ENCODE peak calls at places on chromosomes 11 and 22, in six cellular contexts. H, G, O, C, N and W are unnamed samples.
A peak's percentile ranks its signal among the peaks of the same experiment; 100 is the strongest.

GRCh38 chr11:15944460-15944859 is 411.9 kb downstream of the SOX6 start:
- DNase-seq in N (no peak), C (no peak), G (no peak), H (no peak), O (peak; percentile 60), W (peak; percentile 10)

GRCh38 chr22:19429950-19430889 is 1.3 kb downstream of the HIRA start:
- DNase-seq in N (peak; percentile 15), O (no peak), H (peak; percentile 29), C (peak; percentile 65), G (peak; percentile 79), W (peak; percentile 71)

GRCh38 chr22:32909561-32910348 is 108.2 kb downstream of the TIMP3 start:
- DNase-seq in O (no peak), N (no peak), H (no peak), G (no peak), C (no peak), W (no peak)

GRCh38 chr11:92136792-92137191 is 87.8 kb upstream of the FAT3 start:
- DNase-seq in N (no peak), O (no peak), C (no peak), H (no peak), G (peak; percentile 13), W (no peak)

GRCh38 chr22:36279219-36279666 is 26.3 kb downstream of the APOL1 start:
- DNase-seq in N (no peak), H (no peak), G (no peak), O (no peak), C (no peak), W (no peak)

GRCh38 chr11:110053848-110054414 is 39.3 kb upstream of the ZC3H12C start:
- DNase-seq in O (no peak), C (no peak), N (no peak), H (no peak), G (no peak), W (no peak)

GRCh38 chr11:34366522-34366921 is 8.7 kb upstream of the ABTB2 start:
- DNase-seq in H (no peak), G (no peak), O (no peak), N (no peak), C (no peak), W (peak; percentile 53)

GRCh38 chr11:68889948-68890446 is 13.6 kb downstream of the MRPL21 start:
- DNase-seq in C (peak; percentile 94), O (peak; percentile 91), N (peak; percentile 50), G (peak; percentile 74), H (peak; percentile 54), W (peak; percentile 42)

GRCh38 chr22:50640857-50641647 is 13.1 kb upstream of the ARSA start:
- DNase-seq in N (no peak), O (no peak), H (no peak), C (no peak), G (no peak), W (no peak)

GRCh38 chr11:121754603-121755002 is 301.8 kb upstream of the SORL1-AS1 start:
- DNase-seq in O (peak; percentile 82), H (no peak), C (no peak), N (no peak), G (no peak), W (no peak)

GRCh38 chr11:112784323-112785073 is 176.7 kb upstream of the NCAM1 start:
- DNase-seq in C (peak; percentile 65), G (peak; percentile 72), N (peak; percentile 67), O (peak; percentile 86), H (peak; percentile 83), W (peak; percentile 92)

GRCh38 chr22:37390075-37390474 is 37.2 kb downstream of the ELFN2 start:
- DNase-seq in C (no peak), H (no peak), G (no peak), O (no peak), N (no peak), W (no peak)

GRCh38 chr11:73464347-73464746 is 88.1 kb downstream of the RELT start:
- DNase-seq in N (no peak), C (peak; percentile 26), G (no peak), O (no peak), H (peak; percentile 79), W (no peak)

GRCh38 chr11:127994736-127995135 is 592.6 kb downstream of the ETS1 start:
- DNase-seq in H (no peak), C (peak; percentile 64), O (no peak), N (no peak), G (no peak), W (peak; percentile 72)

GRCh38 chr22:35352214-35353111 is 28.4 kb upstream of the HMOX1 start:
- DNase-seq in C (no peak), G (no peak), O (peak; percentile 93), H (peak; percentile 57), N (peak; percentile 65), W (no peak)

GRCh38 chr11:13288375-13289029 is 10.9 kb downstream of the BMAL1 start:
- DNase-seq in C (peak; percentile 35), O (no peak), H (no peak), G (no peak), N (no peak), W (no peak)

GRCh38 chr11:1948389-1948788 is 1.3 kb downstream of the MRPL23 start:
- DNase-seq in N (peak; percentile 25), H (no peak), C (no peak), G (no peak), O (no peak), W (no peak)

GRCh38 chr11:1952806-1953482 is 5.8 kb downstream of the MRPL23 start:
- DNase-seq in G (no peak), C (no peak), O (peak; percentile 13), H (no peak), N (peak; percentile 10), W (no peak)

GRCh38 chr11:1949922-1950321 is 2.8 kb downstream of the MRPL23 start:
- DNase-seq in N (no peak), G (no peak), C (no peak), O (no peak), H (no peak), W (no peak)

GRCh38 chr11:1949302-1949701 is 2.2 kb downstream of the MRPL23 start:
- DNase-seq in H (no peak), N (no peak), G (no peak), C (no peak), O (peak; percentile 5), W (no peak)

DNA sequence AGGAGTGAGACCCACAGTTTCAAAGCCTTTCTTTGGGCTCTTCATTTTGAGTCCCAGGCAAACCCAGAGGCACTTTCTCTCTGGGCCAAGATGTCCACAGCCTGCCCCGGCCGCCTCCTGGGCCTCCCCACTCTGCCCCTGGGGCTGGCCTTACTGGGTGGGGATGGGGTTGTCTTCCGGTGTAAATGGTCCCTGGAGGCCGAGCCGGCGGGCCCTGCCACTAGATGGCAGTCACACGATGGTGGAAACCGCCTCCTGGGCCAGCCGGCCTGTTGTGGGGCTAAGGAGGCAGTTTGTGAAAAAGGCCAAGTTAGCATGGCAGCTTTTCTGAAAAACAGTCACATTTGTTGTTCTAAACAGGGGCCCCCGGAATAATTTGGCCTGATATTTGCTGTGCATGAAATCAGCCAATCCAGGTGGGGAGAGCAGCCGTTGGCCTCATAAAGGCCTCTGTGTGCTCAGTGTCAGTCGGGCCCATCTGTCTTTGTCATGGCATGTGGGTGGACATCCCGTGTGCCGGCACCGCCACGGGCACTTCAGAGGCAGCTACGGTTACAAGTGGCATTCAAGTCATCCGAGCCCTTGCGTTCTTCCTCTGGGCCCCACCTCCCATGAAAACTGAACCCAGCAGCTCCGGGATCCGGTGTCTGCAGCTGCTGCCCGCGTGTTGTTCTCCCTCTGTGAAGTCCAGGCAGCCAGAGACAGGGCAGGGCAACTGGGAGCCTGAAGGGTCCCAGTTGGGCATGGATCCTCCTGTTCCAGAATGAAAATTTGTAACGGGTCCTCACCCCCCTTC is 6.6 kb downstream of the MRPL23 start:
- DNase-seq in N (peak; percentile 62), C (no peak), G (no peak), O (peak; percentile 25), H (no peak), W (no peak)
- TF ChIP-seq CTCF in N (peak; percentile 20), C (no peak), G (no peak), O (no peak), H (no peak), W (no peak)

DNA sequence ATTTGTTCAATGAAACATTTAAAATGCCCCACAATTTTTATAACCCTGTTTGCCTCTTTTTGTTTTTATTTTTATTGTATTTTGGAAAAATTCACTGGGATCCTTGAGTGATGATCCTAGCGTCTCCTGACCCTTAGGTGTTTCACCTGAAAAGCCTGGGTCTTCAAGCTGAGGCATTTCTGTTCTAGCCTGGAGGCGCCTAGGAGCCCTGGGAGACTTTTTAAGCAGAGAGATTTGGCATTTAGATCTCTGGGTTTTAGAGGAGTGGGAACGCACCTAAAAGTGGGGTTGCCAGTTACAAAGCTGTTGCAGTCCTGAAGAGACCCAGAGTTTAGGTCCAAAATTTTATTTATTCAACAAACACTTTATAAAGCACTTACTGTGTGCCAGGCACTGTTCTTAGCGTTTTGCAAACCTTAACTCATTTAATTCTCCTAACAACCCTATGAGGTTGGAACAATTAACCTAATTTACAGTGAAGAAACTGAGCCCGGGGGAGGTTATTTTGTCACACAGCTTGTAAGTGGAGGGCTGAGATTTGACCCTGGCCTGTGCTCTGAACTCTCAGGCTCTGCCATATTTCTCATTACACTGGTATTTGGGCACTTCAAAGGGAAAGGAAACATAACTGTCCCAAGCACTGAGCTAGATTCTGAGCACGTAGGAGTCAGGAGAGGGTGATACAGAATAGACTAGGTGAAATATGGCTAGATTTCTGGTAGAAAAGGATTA is 834 bp upstream of the FADS1 start:
- DNase-seq in O (no peak), H (no peak), C (no peak), N (no peak), G (no peak), W (no peak)
- H3K4me3 ChIP-seq in O (no peak overlapping the region), H (peak overlapping the region; percentile 59), C (peak overlapping the region; percentile 76), N (peak overlapping the region; percentile 75), G (peak overlapping the region; percentile 18), W (peak overlapping the region; percentile 83)

GRCh38 chr22:44601725-44602124 is 100.3 kb upstream of the PRR5 start:
- DNase-seq in O (no peak), H (no peak), C (no peak), G (no peak), N (no peak), W (no peak)
- TF ChIP-seq CTCF in O (no peak), H (no peak), C (no peak), G (no peak), N (no peak), W (no peak)

GRCh38 chr11:69985331-69985653 is 92.8 kb upstream of the ANO1 start:
- DNase-seq in G (no peak), N (no peak), O (no peak), H (no peak), C (no peak), W (no peak)

GRCh38 chr11:69982675-69983570 is 95.2 kb upstream of the ANO1 start:
- DNase-seq in H (no peak), C (no peak), O (no peak), N (no peak), G (no peak), W (no peak)

GRCh38 chr11:69983571-69983877 is 94.6 kb upstream of the ANO1 start:
- DNase-seq in C (no peak), H (no peak), G (no peak), N (no peak), O (no peak), W (no peak)

GRCh38 chr11:69984457-69985261 is 93.5 kb upstream of the ANO1 start:
- DNase-seq in C (no peak), G (no peak), O (no peak), H (peak; percentile 23), N (no peak), W (no peak)

DNA sequence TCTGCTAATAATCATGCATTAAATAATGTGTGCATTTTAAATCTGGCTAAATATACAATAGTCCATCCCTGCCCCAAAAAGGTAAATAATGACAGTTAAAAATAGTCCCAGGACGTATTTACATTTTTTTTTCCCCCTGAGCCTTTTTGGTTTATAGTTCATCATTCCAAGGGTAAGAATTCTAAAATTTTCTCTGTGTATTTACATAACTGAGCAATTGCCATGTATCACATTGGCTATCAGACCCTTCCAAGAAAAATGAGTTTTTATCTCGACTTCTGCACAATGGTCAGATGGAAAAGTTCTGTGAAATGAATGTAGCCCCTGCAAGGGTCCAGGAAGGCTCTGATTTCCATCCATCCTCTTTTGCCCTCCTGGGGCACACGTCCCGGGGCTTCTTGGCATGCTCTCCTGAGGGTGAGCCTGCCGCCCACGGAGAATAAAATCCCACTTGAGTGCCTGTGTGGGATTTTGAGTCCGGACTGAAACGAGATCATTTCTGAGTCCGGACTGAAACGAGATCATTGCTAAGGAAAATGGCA is 94.1 kb upstream of the ANO1 start:
- DNase-seq in G (no peak), C (no peak), O (no peak), N (no peak), H (no peak), W (no peak)
- H3K4me3 ChIP-seq in G (no peak overlapping the region), C (no peak overlapping the region), O (no peak overlapping the region), N (no peak overlapping the region), H (no peak overlapping the region), W (no peak overlapping the region)